ENCODE peak calls at places on chromosomes 11 and 22, in seven cellular contexts. H, L, Q, C, J, K and I are unnamed samples. For H3K27me3, the result is how much of the 10 kb centered on the place peaks cover.

GRCh38 chr11:67029146-67029545 is 6.2 kb downstream of the SYT12 start:
- DNase-seq in K (no peak), L (no peak), C (no peak), H (no peak), Q (no peak), J (no peak), I (no peak)

GRCh38 chr11:5486003-5486402 is 2.5 kb upstream of the OR52D1 start:
- DNase-seq in H (no peak), C (no peak), Q (no peak), K (no peak), J (no peak), L (no peak), I (no peak)

GRCh38 chr11:131864205-131864604 is 493.8 kb downstream of the NTM start:
- DNase-seq in C (no peak), H (no peak), K (no peak), J (no peak), Q (no peak), L (no peak), I (no peak)

GRCh38 chr11:10735532-10736465 is 15.2 kb upstream of the CTR9 start:
- DNase-seq in C (peak), H (peak), J (peak), Q (peak), K (peak), L (peak), I (peak)

GRCh38 chr22:46734830-46735453 is 3.1 kb downstream of the CERK start:
- DNase-seq in L (no peak), Q (no peak), C (peak), H (no peak), K (no peak), J (peak), I (no peak)

GRCh38 chr11:67572747-67573419 is 10.7 kb upstream of the GSTP1 start:
- DNase-seq in J (peak), K (peak), H (peak), L (peak), C (no peak), Q (no peak), I (no peak)

GRCh38 chr11:92829671-92830070 is 139.8 kb upstream of the MTNR1B start:
- DNase-seq in C (no peak), Q (no peak), J (no peak), H (no peak), L (no peak), K (no peak), I (no peak)

GRCh38 chr11:121932646-121933185 is 183.3 kb downstream of the BLID start:
- DNase-seq in K (no peak), C (no peak), L (no peak), H (no peak), J (no peak), Q (no peak), I (no peak)

GRCh38 chr11:108733479-108734116 is 68.7 kb downstream of the DDX10 start:
- DNase-seq in J (no peak), Q (no peak), K (no peak), C (no peak), L (peak), H (no peak), I (peak)

GRCh38 chr22:19855504-19856409 is 1.1 kb upstream of the GNB1L start:
- DNase-seq in C (no peak), K (no peak), L (peak), J (peak), Q (no peak), H (peak), I (no peak)

GRCh38 chr22:30490399-30490798 is 15.1 kb downstream of the SEC14L4 start:
- DNase-seq in L (peak), C (no peak), H (no peak), J (no peak), K (no peak), Q (no peak), I (no peak)

DNA sequence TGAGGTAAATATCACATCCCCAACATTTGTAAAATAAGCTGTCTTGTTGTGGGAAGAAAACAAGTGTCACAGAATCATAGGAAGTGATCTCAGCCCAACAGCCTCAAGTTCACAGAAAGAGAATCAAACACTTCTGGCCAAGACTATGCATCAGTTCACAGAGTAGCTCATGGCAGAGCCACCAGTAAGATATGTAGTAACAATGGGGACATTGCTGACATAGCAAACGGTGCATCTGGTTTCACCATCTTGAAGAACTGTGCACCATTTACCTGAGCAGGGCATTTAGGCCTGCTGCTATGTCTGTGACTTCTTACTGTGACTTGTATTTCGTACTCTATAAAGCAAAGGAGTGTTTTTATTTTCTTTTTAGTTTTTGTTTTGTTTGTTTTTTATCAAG is 585.3 kb upstream of the FAT3 start:
- DNase-seq in Q (no peak), C (no peak), J (no peak), L (no peak), K (no peak), H (no peak), I (no peak)
- H3K4me3 ChIP-seq in Q (no peak), C (no peak), J (no peak), L (no peak), K (no peak), H (no peak), I (no peak)

GRCh38 chr11:130670200-130670599 is 221.8 kb downstream of the ADAMTS15 start:
- DNase-seq in K (no peak), J (no peak), Q (no peak), C (no peak), L (no peak), H (no peak), I (no peak)

GRCh38 chr11:130671801-130672700 is 223.6 kb downstream of the ADAMTS15 start:
- DNase-seq in Q (no peak), C (no peak), J (peak), H (no peak), L (no peak), K (no peak), I (peak)

GRCh38 chr11:130668751-130669150 is 220.3 kb downstream of the ADAMTS15 start:
- DNase-seq in L (no peak), H (no peak), K (no peak), C (no peak), Q (no peak), J (no peak), I (no peak)

GRCh38 chr11:130666781-130667251 is 218.4 kb downstream of the ADAMTS15 start:
- DNase-seq in L (no peak), Q (no peak), J (no peak), C (no peak), K (no peak), H (no peak), I (no peak)
- TF ChIP-seq CTCF in L (no peak), Q (no peak), J (no peak), C (no peak), K (no peak), H (no peak), I (peak)

GRCh38 chr11:27600656-27601055 is 94.1 kb upstream of the LIN7C start:
- DNase-seq in J (no peak), Q (no peak), K (no peak), C (no peak), H (no peak), L (no peak), I (no peak)

GRCh38 chr11:27596388-27596787 is 89.8 kb upstream of the LIN7C start:
- DNase-seq in Q (no peak), H (no peak), J (no peak), L (no peak), K (no peak), C (no peak), I (no peak)

GRCh38 chr11:27592111-27592780 is 85.7 kb upstream of the LIN7C start:
- DNase-seq in H (no peak), J (no peak), C (no peak), Q (no peak), K (no peak), L (no peak), I (no peak)

GRCh38 chr11:27599217-27599616 is 92.6 kb upstream of the LIN7C start:
- DNase-seq in H (no peak), Q (no peak), C (no peak), J (no peak), K (no peak), L (no peak), I (no peak)

GRCh38 chr11:27596802-27597201 is 90.2 kb upstream of the LIN7C start:
- DNase-seq in L (no peak), C (no peak), Q (no peak), J (no peak), K (no peak), H (no peak), I (no peak)
- H3K27me3 ChIP-seq in L (under half), C (under half), Q (under half), J (under half), K (under half), H (under half), I (under half)

GRCh38 chr22:43152355-43153071 is 1.2 kb downstream of the TSPO start:
- DNase-seq in C (peak), L (no peak), H (peak), K (peak), Q (peak), J (peak), I (no peak)
- H3K4me3 ChIP-seq in C (peak), L (peak), H (peak), K (peak), Q (peak), J (peak), I (peak)

GRCh38 chr22:50626856-50627451 is 998 bp downstream of the ARSA start:
- DNase-seq in L (no peak), J (peak), K (no peak), Q (no peak), H (no peak), C (no peak), I (no peak)

GRCh38 chr22:50628543-50629134 is 687 bp upstream of the ARSA start:
- DNase-seq in Q (no peak), J (no peak), H (no peak), L (no peak), K (no peak), C (peak), I (no peak)

GRCh38 chr22:50627452-50627913 is 469 bp downstream of the ARSA start:
- DNase-seq in J (peak), L (no peak), C (no peak), K (no peak), H (no peak), Q (no peak), I (no peak)

GRCh38 chr22:50626314-50626855 is 1.6 kb downstream of the ARSA start:
- DNase-seq in Q (no peak), J (no peak), C (no peak), K (no peak), L (no peak), H (no peak), I (no peak)

DNA sequence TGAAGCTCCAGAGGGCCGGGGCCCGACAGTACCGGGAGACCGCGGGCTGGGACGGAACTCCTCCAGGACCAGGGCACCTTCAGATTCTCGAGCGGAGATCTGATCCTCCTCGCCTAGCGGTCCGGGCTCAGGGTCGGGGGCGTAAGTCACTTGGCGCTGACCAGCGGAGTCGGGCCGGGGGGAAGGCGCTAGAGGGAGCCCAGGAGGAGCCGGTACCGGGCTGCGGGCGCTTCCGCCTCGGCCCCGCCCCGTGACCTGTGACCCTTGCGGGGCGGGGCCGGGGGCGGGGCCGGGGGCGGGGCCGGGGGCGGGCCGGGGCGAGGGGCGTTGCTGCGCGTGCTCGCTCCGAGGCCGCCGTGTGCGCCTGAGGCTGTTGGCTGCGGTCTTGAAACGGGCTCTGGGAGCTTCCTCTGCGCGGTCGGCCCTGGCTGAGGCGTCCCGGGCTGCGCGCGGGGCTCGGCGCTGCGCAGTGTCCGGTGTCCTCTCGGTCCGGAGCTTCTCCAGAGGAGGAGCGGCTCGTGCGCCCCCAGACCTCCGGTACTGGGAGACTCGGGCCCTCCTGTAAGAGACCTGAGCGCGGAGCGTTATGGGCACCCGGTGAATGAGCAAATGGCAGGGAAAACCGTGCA is at the start of gene ARSA:
- DNase-seq in J (peak), Q (no peak), L (peak), H (peak), C (peak), K (peak), I (no peak)
- TF ChIP-seq CTCF in J (no peak), Q (peak), L (no peak), H (peak), C (no peak), K (peak), I (peak)

GRCh38 chr22:41395531-41396240 is 13.9 kb downstream of the TEF start:
- DNase-seq in H (no peak), K (no peak), Q (no peak), C (no peak), L (no peak), J (no peak), I (no peak)
- H3K27me3 ChIP-seq in H (under half), K (under half), Q (under half), C (under half), L (under half), J (under half), I (under half)

GRCh38 chr11:64035581-64035980 is at the start of gene FLRT1:
- DNase-seq in K (no peak), H (no peak), J (no peak), C (no peak), Q (no peak), L (no peak), I (no peak)

GRCh38 chr11:64034411-64034811 is 1.3 kb upstream of the FLRT1 start:
- DNase-seq in H (no peak), K (no peak), J (no peak), L (no peak), Q (no peak), C (no peak), I (no peak)

GRCh38 chr11:64035081-64035524 is 628 bp upstream of the FLRT1 start:
- DNase-seq in L (no peak), J (no peak), Q (no peak), H (no peak), K (no peak), C (no peak), I (no peak)

GRCh38 chr11:64037027-64037633 is 1.4 kb downstream of the FLRT1 start:
- DNase-seq in C (no peak), H (no peak), L (no peak), K (no peak), J (no peak), Q (no peak), I (no peak)

DNA sequence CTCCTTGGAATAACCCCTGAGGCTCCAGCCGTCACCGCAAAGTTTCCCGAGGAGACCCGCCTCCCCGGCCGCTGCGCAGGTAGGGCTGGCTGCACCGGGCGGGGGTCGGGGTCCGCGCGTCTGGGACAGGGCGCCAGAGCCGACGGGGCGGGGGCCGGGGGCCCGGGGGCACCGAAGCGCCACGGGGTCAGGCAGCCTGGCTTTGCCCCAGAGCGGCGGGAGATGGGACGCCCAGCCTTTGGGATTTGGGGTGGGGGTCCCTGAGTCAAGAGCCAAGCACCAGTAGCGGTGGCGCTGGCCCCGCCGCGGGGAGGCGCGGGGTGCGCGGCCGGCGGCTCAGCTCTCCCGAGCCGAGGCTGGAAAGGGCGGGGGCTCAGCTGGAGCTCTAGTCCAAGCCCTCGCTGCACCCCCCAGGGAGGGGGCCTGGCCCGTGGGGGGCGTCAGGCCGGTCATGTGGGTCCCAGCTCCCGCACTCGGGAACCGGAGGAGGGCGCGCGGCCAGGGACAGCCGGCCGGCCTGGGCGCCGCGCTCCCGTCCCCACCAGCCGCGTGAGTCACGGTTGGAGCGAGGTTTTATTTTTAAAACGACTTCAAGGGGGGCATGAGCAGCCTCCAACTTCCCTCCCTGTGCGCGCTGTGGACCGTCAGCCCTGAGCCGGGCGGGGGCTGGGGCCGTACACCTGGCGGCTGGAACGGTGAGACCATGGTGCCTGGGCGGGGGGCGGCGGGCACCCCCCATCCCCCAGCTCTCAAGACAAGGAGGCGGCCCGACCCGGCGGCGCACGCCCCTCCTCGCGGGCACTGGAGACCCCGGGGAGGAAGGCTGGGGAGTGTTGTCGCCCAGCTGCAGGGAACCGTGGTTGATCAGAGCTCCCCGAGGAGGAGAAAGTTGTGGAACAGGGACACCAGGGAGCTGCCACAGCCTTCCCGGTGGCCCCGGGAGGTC is 623 bp downstream of the FLRT1 start:
- DNase-seq in L (no peak), K (no peak), J (no peak), C (no peak), H (peak), Q (no peak), I (no peak)
- H3K4me3 ChIP-seq in L (no peak), K (peak), J (peak), C (no peak), H (peak), Q (peak), I (peak)